ENCODE peak calls at places on chromosome 4, in nine cellular contexts. One of them, this sample, is unnamed.

GRCh38 chr4:65777270-65777669 is 107.0 kb upstream of the EPHA5 start:
- DNase-seq in keratinocyte: no peak
- DNase-seq in AG09309: no peak
- DNase-seq in adrenal gland: no peak
- DNase-seq in spleen: no peak
- DNase-seq in mucosa of descending colon: no peak
- DNase-seq in right atrium auricular region: no peak
- DNase-seq in stomach: no peak
- DNase-seq in osteoblast: no peak
- DNase-seq in this sample: no peak

GRCh38 chr4:14857475-14857874 is 144.8 kb upstream of the CPEB2 start:
- DNase-seq in AG09309: no peak
- DNase-seq in adrenal gland: no peak
- DNase-seq in spleen: no peak
- DNase-seq in right atrium auricular region: no peak
- DNase-seq in osteoblast: no peak
- DNase-seq in mucosa of descending colon: no peak
- DNase-seq in keratinocyte: no peak
- DNase-seq in stomach: no peak
- DNase-seq in this sample: no peak

GRCh38 chr4:74111990-74112389 is 13.0 kb upstream of the CXCL2 start:
- DNase-seq in spleen: no peak
- DNase-seq in stomach: no peak
- DNase-seq in keratinocyte: peak; percentile 97
- DNase-seq in osteoblast: no peak
- DNase-seq in right atrium auricular region: no peak
- DNase-seq in adrenal gland: no peak
- DNase-seq in AG09309: no peak
- DNase-seq in mucosa of descending colon: peak; percentile 34
- DNase-seq in this sample: peak; percentile 72

GRCh38 chr4:75633846-75634245 is 3.5 kb upstream of the CDKL2 start:
- DNase-seq in osteoblast: peak; percentile 66
- DNase-seq in stomach: no peak
- DNase-seq in spleen: no peak
- DNase-seq in right atrium auricular region: no peak
- DNase-seq in mucosa of descending colon: no peak
- DNase-seq in adrenal gland: no peak
- DNase-seq in AG09309: no peak
- DNase-seq in keratinocyte: peak; percentile 13
- DNase-seq in this sample: peak; percentile 82

GRCh38 chr4:155543126-155543765 is 123.4 kb upstream of the GUCY1A1 start:
- DNase-seq in mucosa of descending colon: no peak
- DNase-seq in osteoblast: peak; percentile 31
- DNase-seq in adrenal gland: no peak
- DNase-seq in keratinocyte: no peak
- DNase-seq in AG09309: no peak
- DNase-seq in spleen: no peak
- DNase-seq in stomach: no peak
- DNase-seq in right atrium auricular region: no peak
- DNase-seq in this sample: peak; percentile 71

GRCh38 chr4:8905236-8905772 is 33.7 kb upstream of the HMX1 start:
- DNase-seq in osteoblast: peak; percentile 79
- DNase-seq in right atrium auricular region: no peak
- DNase-seq in stomach: no peak
- DNase-seq in adrenal gland: no peak
- DNase-seq in mucosa of descending colon: no peak
- DNase-seq in spleen: peak; percentile 44
- DNase-seq in keratinocyte: no peak
- DNase-seq in AG09309: no peak
- DNase-seq in this sample: no peak

GRCh38 chr4:8340721-8341680 is 71.4 kb downstream of the HTRA3 start:
- DNase-seq in adrenal gland: peak; percentile 66
- DNase-seq in right atrium auricular region: peak; percentile 87
- DNase-seq in mucosa of descending colon: peak; percentile 51
- DNase-seq in AG09309: no peak
- DNase-seq in stomach: peak; percentile 25
- DNase-seq in keratinocyte: no peak
- DNase-seq in spleen: no peak
- DNase-seq in osteoblast: peak; percentile 76
- DNase-seq in this sample: peak; percentile 45

GRCh38 chr4:79652232-79652631 is 244.2 kb upstream of the GK2 start:
- DNase-seq in spleen: no peak
- DNase-seq in keratinocyte: no peak
- DNase-seq in adrenal gland: no peak
- DNase-seq in right atrium auricular region: no peak
- DNase-seq in osteoblast: no peak
- DNase-seq in stomach: no peak
- DNase-seq in mucosa of descending colon: no peak
- DNase-seq in AG09309: peak; percentile 28
- DNase-seq in this sample: peak; percentile 25

GRCh38 chr4:109588176-109588575 is 28.1 kb downstream of the MCUB start:
- DNase-seq in AG09309: no peak
- DNase-seq in stomach: no peak
- DNase-seq in right atrium auricular region: no peak
- DNase-seq in adrenal gland: no peak
- DNase-seq in spleen: no peak
- DNase-seq in keratinocyte: no peak
- DNase-seq in mucosa of descending colon: no peak
- DNase-seq in osteoblast: peak; percentile 69
- DNase-seq in this sample: no peak

GRCh38 chr4:172393220-172393619 is 580.0 kb downstream of the GALNTL6 start:
- DNase-seq in osteoblast: peak; percentile 8
- DNase-seq in keratinocyte: no peak
- DNase-seq in stomach: no peak
- DNase-seq in mucosa of descending colon: no peak
- DNase-seq in adrenal gland: no peak
- DNase-seq in AG09309: no peak
- DNase-seq in right atrium auricular region: no peak
- DNase-seq in spleen: no peak
- DNase-seq in this sample: no peak

GRCh38 chr4:98694076-98694475 is 35.7 kb upstream of the TSPAN5 start:
- DNase-seq in stomach: no peak
- DNase-seq in right atrium auricular region: no peak
- DNase-seq in osteoblast: no peak
- DNase-seq in AG09309: no peak
- DNase-seq in spleen: no peak
- DNase-seq in adrenal gland: no peak
- DNase-seq in mucosa of descending colon: no peak
- DNase-seq in keratinocyte: no peak
- DNase-seq in this sample: no peak

GRCh38 chr4:150822407-150822806 is 192.7 kb downstream of the LRBA start:
- DNase-seq in osteoblast: no peak
- DNase-seq in adrenal gland: no peak
- DNase-seq in right atrium auricular region: no peak
- DNase-seq in spleen: no peak
- DNase-seq in stomach: no peak
- DNase-seq in AG09309: no peak
- DNase-seq in keratinocyte: no peak
- DNase-seq in mucosa of descending colon: no peak
- DNase-seq in this sample: no peak

GRCh38 chr4:65999518-65999871 is 329.2 kb upstream of the EPHA5 start:
- DNase-seq in mucosa of descending colon: no peak
- DNase-seq in right atrium auricular region: no peak
- DNase-seq in spleen: no peak
- DNase-seq in stomach: no peak
- DNase-seq in keratinocyte: no peak
- DNase-seq in osteoblast: peak; percentile 31
- DNase-seq in adrenal gland: no peak
- DNase-seq in AG09309: no peak
- DNase-seq in this sample: no peak

GRCh38 chr4:38313999-38314561 is 349.9 kb upstream of the KLF3 start:
- DNase-seq in AG09309: no peak
- DNase-seq in osteoblast: peak; percentile 78
- DNase-seq in right atrium auricular region: no peak
- DNase-seq in adrenal gland: no peak
- DNase-seq in keratinocyte: peak; percentile 78
- DNase-seq in mucosa of descending colon: peak; percentile 76
- DNase-seq in stomach: no peak
- DNase-seq in spleen: no peak
- DNase-seq in this sample: peak; percentile 39

GRCh38 chr4:26723216-26723615 is 137.4 kb upstream of the STIM2 start:
- DNase-seq in stomach: no peak
- DNase-seq in right atrium auricular region: no peak
- DNase-seq in spleen: no peak
- DNase-seq in mucosa of descending colon: no peak
- DNase-seq in osteoblast: no peak
- DNase-seq in AG09309: no peak
- DNase-seq in adrenal gland: no peak
- DNase-seq in keratinocyte: no peak
- DNase-seq in this sample: no peak

GRCh38 chr4:119525005-119525749 is 103.4 kb downstream of the PDE5A start:
- DNase-seq in adrenal gland: no peak
- DNase-seq in spleen: no peak
- DNase-seq in stomach: no peak
- DNase-seq in keratinocyte: peak; percentile 5
- DNase-seq in right atrium auricular region: no peak
- DNase-seq in AG09309: no peak
- DNase-seq in mucosa of descending colon: no peak
- DNase-seq in osteoblast: peak; percentile 78
- DNase-seq in this sample: peak; percentile 82

GRCh38 chr4:8592366-8593267 is at the start of gene CPZ:
- DNase-seq in mucosa of descending colon: no peak
- DNase-seq in keratinocyte: no peak
- DNase-seq in adrenal gland: no peak
- DNase-seq in AG09309: no peak
- DNase-seq in right atrium auricular region: no peak
- DNase-seq in spleen: no peak
- DNase-seq in osteoblast: peak; percentile 95
- DNase-seq in stomach: no peak
- DNase-seq in this sample: peak; percentile 39

GRCh38 chr4:176927664-176928063 is 134.9 kb upstream of the VEGFC start:
- DNase-seq in AG09309: peak; percentile 94
- DNase-seq in keratinocyte: no peak
- DNase-seq in right atrium auricular region: no peak
- DNase-seq in spleen: no peak
- DNase-seq in osteoblast: peak; percentile 79
- DNase-seq in mucosa of descending colon: no peak
- DNase-seq in stomach: no peak
- DNase-seq in adrenal gland: no peak
- DNase-seq in this sample: peak; percentile 76

GRCh38 chr4:5774416-5775056 is 63.5 kb downstream of the EVC start:
- DNase-seq in adrenal gland: no peak
- DNase-seq in mucosa of descending colon: no peak
- DNase-seq in spleen: no peak
- DNase-seq in keratinocyte: no peak
- DNase-seq in stomach: peak; percentile 15
- DNase-seq in AG09309: no peak
- DNase-seq in osteoblast: no peak
- DNase-seq in right atrium auricular region: peak; percentile 23
- DNase-seq in this sample: no peak

GRCh38 chr4:10015140-10015753 is 6.0 kb downstream of the SLC2A9 start:
- DNase-seq in osteoblast: no peak
- DNase-seq in right atrium auricular region: no peak
- DNase-seq in mucosa of descending colon: peak; percentile 81
- DNase-seq in stomach: peak; percentile 64
- DNase-seq in spleen: no peak
- DNase-seq in adrenal gland: peak; percentile 85
- DNase-seq in AG09309: no peak
- DNase-seq in keratinocyte: no peak
- DNase-seq in this sample: peak; percentile 38
- TF ChIP-seq CTCF in osteoblast: peak; percentile 52
- TF ChIP-seq CTCF in right atrium auricular region: peak; percentile 69
- TF ChIP-seq CTCF in mucosa of descending colon: peak; percentile 43
- TF ChIP-seq CTCF in stomach: peak; percentile 67
- TF ChIP-seq CTCF in spleen: peak; percentile 32
- TF ChIP-seq CTCF in adrenal gland: peak; percentile 36
- TF ChIP-seq CTCF in AG09309: peak; percentile 46
- TF ChIP-seq CTCF in keratinocyte: no peak
- TF ChIP-seq CTCF in this sample: peak; percentile 58

DNA sequence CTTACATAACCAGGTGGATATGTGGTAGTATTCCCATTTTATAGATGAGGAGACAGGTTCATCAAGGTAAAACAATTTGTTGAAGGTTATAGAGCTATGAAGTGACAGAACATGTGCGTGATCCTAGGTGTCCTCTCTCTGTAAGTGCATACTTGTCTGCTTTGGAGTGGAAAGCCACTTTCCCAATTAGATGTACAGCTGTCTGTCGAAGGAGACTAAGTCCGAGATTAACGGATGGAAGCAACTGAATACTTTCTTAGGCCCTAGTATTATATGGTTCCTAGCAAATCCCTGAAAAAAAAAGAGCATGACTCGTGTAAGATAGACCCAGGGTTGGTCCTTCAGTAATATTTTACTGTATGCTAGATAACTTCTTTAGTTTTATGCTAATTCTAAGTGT is 19.7 kb downstream of the TMEM131L start:
- DNase-seq in AG09309: no peak
- DNase-seq in mucosa of descending colon: no peak
- DNase-seq in keratinocyte: no peak
- DNase-seq in spleen: no peak
- DNase-seq in adrenal gland: no peak
- DNase-seq in right atrium auricular region: no peak
- DNase-seq in osteoblast: no peak
- DNase-seq in stomach: no peak
- DNase-seq in this sample: no peak
- H3K4me3 ChIP-seq in AG09309: no peak overlapping the region
- H3K4me3 ChIP-seq in mucosa of descending colon: no peak overlapping the region
- H3K4me3 ChIP-seq in keratinocyte: no peak overlapping the region
- H3K4me3 ChIP-seq in spleen: no peak overlapping the region
- H3K4me3 ChIP-seq in adrenal gland: no peak overlapping the region
- H3K4me3 ChIP-seq in right atrium auricular region: no peak overlapping the region
- H3K4me3 ChIP-seq in osteoblast: no peak overlapping the region
- H3K4me3 ChIP-seq in stomach: no peak overlapping the region
- H3K4me3 ChIP-seq in this sample: no peak overlapping the region

GRCh38 chr4:82578935-82579334 is 17.1 kb upstream of the TMEM150C start:
- DNase-seq in AG09309: no peak
- DNase-seq in osteoblast: no peak
- DNase-seq in adrenal gland: no peak
- DNase-seq in stomach: no peak
- DNase-seq in spleen: no peak
- DNase-seq in keratinocyte: no peak
- DNase-seq in mucosa of descending colon: no peak
- DNase-seq in right atrium auricular region: no peak
- DNase-seq in this sample: no peak
- TF ChIP-seq CTCF in AG09309: peak; percentile 24
- TF ChIP-seq CTCF in osteoblast: peak; percentile 27
- TF ChIP-seq CTCF in adrenal gland: no peak
- TF ChIP-seq CTCF in stomach: no peak
- TF ChIP-seq CTCF in spleen: no peak
- TF ChIP-seq CTCF in keratinocyte: peak; percentile 4
- TF ChIP-seq CTCF in mucosa of descending colon: no peak
- TF ChIP-seq CTCF in right atrium auricular region: no peak
- TF ChIP-seq CTCF in this sample: peak; percentile 28

DNA sequence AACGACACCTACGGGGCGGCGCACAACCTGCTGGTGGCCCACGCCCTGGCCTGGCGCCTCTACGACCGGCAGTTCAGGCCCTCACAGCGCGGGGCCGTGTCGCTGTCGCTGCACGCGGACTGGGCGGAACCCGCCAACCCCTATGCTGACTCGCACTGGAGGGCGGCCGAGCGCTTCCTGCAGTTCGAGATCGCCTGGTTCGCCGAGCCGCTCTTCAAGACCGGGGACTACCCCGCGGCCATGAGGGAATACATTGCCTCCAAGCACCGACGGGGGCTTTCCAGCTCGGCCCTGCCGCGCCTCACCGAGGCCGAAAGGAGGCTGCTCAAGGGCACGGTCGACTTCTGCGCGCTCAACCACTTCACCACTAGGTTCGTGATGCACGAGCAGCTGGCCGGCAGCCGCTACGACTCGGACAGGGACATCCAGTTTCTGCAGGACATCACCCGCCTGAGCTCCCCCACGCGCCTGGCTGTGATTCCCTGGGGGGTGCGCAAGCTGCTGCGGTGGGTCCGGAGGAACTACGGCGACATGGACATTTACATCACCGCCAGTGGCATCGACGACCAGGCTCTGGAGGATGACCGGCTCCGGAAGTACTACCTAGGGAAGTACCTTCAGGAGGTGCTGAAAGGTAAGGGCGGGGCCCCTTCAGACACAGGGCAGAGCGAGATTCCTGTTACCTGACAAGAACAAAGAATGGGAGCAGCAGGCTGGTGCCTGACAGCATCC is 11.7 kb downstream of the RPL9 start:
- DNase-seq in osteoblast: peak; percentile 92
- DNase-seq in right atrium auricular region: peak; percentile 69
- DNase-seq in AG09309: no peak
- DNase-seq in stomach: peak; percentile 78
- DNase-seq in adrenal gland: peak; percentile 84
- DNase-seq in spleen: peak; percentile 92
- DNase-seq in mucosa of descending colon: peak; percentile 82
- DNase-seq in keratinocyte: no peak
- DNase-seq in this sample: peak; percentile 40
- H3K4me3 ChIP-seq in osteoblast: peak overlapping the region; percentile 64
- H3K4me3 ChIP-seq in right atrium auricular region: peak overlapping the region; percentile 22
- H3K4me3 ChIP-seq in AG09309: peak overlapping the region; percentile 3
- H3K4me3 ChIP-seq in stomach: peak overlapping the region; percentile 52
- H3K4me3 ChIP-seq in adrenal gland: no peak overlapping the region
- H3K4me3 ChIP-seq in spleen: peak overlapping the region; percentile 36
- H3K4me3 ChIP-seq in mucosa of descending colon: peak overlapping the region; percentile 14
- H3K4me3 ChIP-seq in keratinocyte: peak overlapping the region; percentile 9
- H3K4me3 ChIP-seq in this sample: peak overlapping the region; percentile 50